ENCODE peak calls at places on chromosome 18, in ten cellular contexts. L is stimulated activated CD8-positive, alpha-beta memory T cell treated with anti-CD3 and anti-CD28 coated beads, Interleukin-4, amount 100 ng/mL, for 1 hour; H is H9; S is spleen; K is GM20000; A is NCI-H524 treated with DMSO at 0.1 percent for 48 hours; X is A673; R is Daoy; I is H54; Q is T-helper 17 cell. Y is an unnamed sample.

GRCh38 chr18:62869327-62869726 is 154.0 kb downstream of the PHLPP1 start:
- DNase-seq in A (no peak), I (no peak), X (no peak), S (no peak), L (no peak), H (no peak), R (no peak), Q (no peak), K (no peak), Y (no peak)

GRCh38 chr18:10401489-10401888 is 52.9 kb upstream of the APCDD1 start:
- DNase-seq in H (no peak), S (no peak), X (peak), A (no peak), K (no peak), R (peak), L (no peak), I (no peak), Q (no peak), Y (no peak)

GRCh38 chr18:9884532-9885140 is 1.1 kb upstream of the TXNDC2 start:
- DNase-seq in K (no peak), H (no peak), L (no peak), A (no peak), I (no peak), S (no peak), R (no peak), Q (no peak), X (no peak), Y (no peak)

GRCh38 chr18:65610939-65611338 is 139.9 kb upstream of the CDH7 start:
- DNase-seq in L (no peak), A (no peak), S (no peak), X (peak), I (no peak), Q (no peak), H (peak), R (no peak), K (no peak), Y (no peak)

GRCh38 chr18:10210077-10210476 is 244.4 kb upstream of the APCDD1 start:
- DNase-seq in S (no peak), L (no peak), H (no peak), R (no peak), K (no peak), X (no peak), Q (no peak), A (no peak), I (no peak), Y (no peak)

GRCh38 chr18:12255626-12256026 is 1.5 kb downstream of the CIDEA start:
- DNase-seq in I (peak), R (peak), X (no peak), Q (no peak), L (no peak), A (no peak), H (no peak), K (no peak), S (peak), Y (no peak)

GRCh38 chr18:8188196-8188595 is 421.0 kb upstream of the RAB12 start:
- DNase-seq in S (no peak), K (no peak), R (peak), H (no peak), I (peak), X (no peak), L (no peak), Q (no peak), A (no peak), Y (no peak)

GRCh38 chr18:76686737-76687231 is 135.6 kb upstream of the ZNF236 start:
- DNase-seq in A (no peak), S (no peak), L (no peak), I (peak), X (peak), R (peak), Q (no peak), H (peak), K (peak), Y (no peak)

GRCh38 chr18:74806700-74807416 is 209.2 kb downstream of the ZNF407 start:
- DNase-seq in K (peak), A (no peak), H (no peak), X (no peak), S (no peak), R (peak), L (no peak), I (no peak), Q (no peak), Y (no peak)

GRCh38 chr18:7637269-7637668 is 70.2 kb downstream of the PTPRM start:
- DNase-seq in Q (no peak), A (no peak), H (no peak), L (no peak), X (no peak), R (no peak), K (no peak), S (no peak), I (no peak), Y (no peak)

GRCh38 chr18:5630057-5630765 is 86.4 kb upstream of the EPB41L3 start:
- DNase-seq in I (no peak), L (no peak), K (peak), A (no peak), X (peak), H (peak), Q (no peak), R (peak), S (peak), Y (no peak)

GRCh38 chr18:79572093-79572780 is 107.4 kb upstream of the CTDP1 start:
- DNase-seq in H (no peak), Q (no peak), S (peak), L (no peak), K (no peak), R (no peak), A (no peak), X (no peak), I (no peak), Y (no peak)

GRCh38 chr18:67525328-67526110 is 9.0 kb upstream of the DSEL start:
- DNase-seq in L (no peak), H (no peak), Q (no peak), R (peak), S (no peak), X (peak), K (no peak), I (peak), A (no peak), Y (no peak)

GRCh38 chr18:75204262-75204977 is 4.5 kb downstream of the PTGR3 start:
- DNase-seq in X (no peak), Q (no peak), L (no peak), K (peak), S (no peak), R (no peak), H (peak), I (no peak), A (no peak), Y (no peak)

GRCh38 chr18:26458526-26459232 is 89.7 kb downstream of the KCTD1 start:
- DNase-seq in S (no peak), A (no peak), K (peak), X (no peak), R (peak), Q (no peak), L (no peak), I (no peak), H (no peak), Y (no peak)

GRCh38 chr18:8324343-8325065 is 284.7 kb upstream of the RAB12 start:
- DNase-seq in H (no peak), K (no peak), R (no peak), A (no peak), X (no peak), Q (no peak), S (no peak), L (no peak), I (no peak), Y (no peak)

GRCh38 chr18:63162271-63163014 is 157.1 kb downstream of the BCL2 start:
- DNase-seq in R (no peak), L (no peak), I (no peak), Q (no peak), X (no peak), S (peak), H (no peak), K (peak), A (no peak), Y (no peak)

GRCh38 chr18:47566809-47567208 is 315.3 kb upstream of the SKOR2 start:
- DNase-seq in X (no peak), K (no peak), I (no peak), H (no peak), L (no peak), S (no peak), R (no peak), A (no peak), Q (no peak), Y (no peak)

GRCh38 chr18:59357928-59358327 is 1.1 kb downstream of the LMAN1 start:
- DNase-seq in R (peak), H (no peak), A (no peak), I (peak), L (no peak), K (no peak), S (no peak), Q (no peak), X (no peak), Y (no peak)

GRCh38 chr18:58527116-58528010 is 101.5 kb downstream of the ALPK2 start:
- DNase-seq in S (no peak), R (peak), A (no peak), L (no peak), K (no peak), H (no peak), X (peak), Q (no peak), I (no peak), Y (no peak)

GRCh38 chr18:23568265-23568664 is 18.0 kb downstream of the NPC1 start:
- DNase-seq in H (no peak), R (no peak), X (no peak), K (no peak), S (no peak), I (no peak), Q (no peak), A (no peak), L (no peak), Y (no peak)

GRCh38 chr18:76697441-76697901 is 124.9 kb upstream of the ZNF236 start:
- DNase-seq in Q (no peak), K (no peak), H (no peak), X (no peak), L (no peak), R (no peak), A (no peak), S (no peak), I (no peak), Y (no peak)

GRCh38 chr18:59079264-59079972 is 60.3 kb upstream of the SEC11C start:
- DNase-seq in R (peak), A (peak), X (no peak), S (no peak), Q (no peak), L (no peak), I (no peak), H (no peak), K (no peak), Y (no peak)

GRCh38 chr18:56795381-56795780 is 144.2 kb downstream of the WDR7 start:
- DNase-seq in A (no peak), L (no peak), H (no peak), K (no peak), Q (no peak), I (no peak), R (peak), X (no peak), S (no peak), Y (no peak)

GRCh38 chr18:74396252-74397204 is 60.6 kb downstream of the DIPK1C start:
- DNase-seq in Q (no peak), H (no peak), S (no peak), A (peak), L (no peak), R (no peak), K (no peak), I (no peak), X (peak), Y (no peak)

GRCh38 chr18:58941426-58942099 is 76.9 kb downstream of the ZNF532 start:
- DNase-seq in S (no peak), Q (no peak), K (no peak), H (no peak), I (no peak), A (no peak), L (no peak), X (no peak), R (no peak), Y (no peak)

GRCh38 chr18:38330573-38330972 is 765.0 kb upstream of the CELF4 start:
- DNase-seq in K (no peak), Q (no peak), R (no peak), A (no peak), I (no peak), X (no peak), L (no peak), S (no peak), H (no peak), Y (no peak)

GRCh38 chr18:67553471-67553870 is 37.0 kb upstream of the DSEL start:
- DNase-seq in Q (no peak), L (no peak), K (no peak), H (no peak), A (peak), I (no peak), X (peak), S (no peak), R (no peak), Y (no peak)

GRCh38 chr18:3508576-3509559 is 58.9 kb downstream of the TGIF1 start:
- DNase-seq in A (no peak), R (no peak), S (no peak), Q (no peak), L (no peak), X (no peak), K (no peak), H (peak), I (no peak), Y (no peak)

GRCh38 chr18:74283646-74284045 is 8.1 kb downstream of the CYB5A start:
- DNase-seq in Q (no peak), H (no peak), L (no peak), I (no peak), X (no peak), S (no peak), A (no peak), K (no peak), R (no peak), Y (no peak)

GRCh38 chr18:53541924-53542323 is 682.5 kb downstream of the MBD2 start:
- DNase-seq in A (no peak), Q (no peak), R (no peak), L (no peak), S (no peak), X (peak), H (no peak), I (no peak), K (no peak), Y (no peak)

GRCh38 chr18:36830141-36830495 is 1.2 kb downstream of the KIAA1328 start:
- DNase-seq in Q (no peak), K (no peak), A (no peak), I (no peak), L (no peak), H (no peak), R (no peak), S (no peak), X (no peak), Y (no peak)